ENCODE peak calls at places on chromosomes 5 and 9, in eight cellular contexts. G, D, P, L, Z, V, N and K are unnamed samples.
A peak's percentile ranks its signal among the peaks of the same experiment; 100 is the strongest.

GRCh38 chr9:134225186-134225585 is 60.8 kb upstream of the RNU6ATAC start:
- DNase-seq in G (no peak), D (no peak), P (no peak), L (no peak), Z (no peak), V (no peak), N (no peak), K (no peak)

GRCh38 chr5:99795026-99795425 is 740.1 kb upstream of the FAM174A start:
- DNase-seq in G (no peak), D (no peak), P (no peak), L (no peak), Z (no peak), V (no peak), N (no peak), K (no peak)

GRCh38 chr9:89523948-89524347 is 26.0 kb upstream of the SEMA4D start:
- DNase-seq in G (no peak), D (no peak), P (no peak), L (no peak), Z (no peak), V (peak; percentile 55), N (no peak), K (no peak)

GRCh38 chr9:18366184-18366583 is 107.8 kb upstream of the ADAMTSL1 start:
- DNase-seq in G (no peak), D (no peak), P (no peak), L (no peak), Z (no peak), V (no peak), N (no peak), K (no peak)

GRCh38 chr9:121972501-121972981 is 120.6 kb downstream of the TTLL11 start:
- DNase-seq in G (peak; percentile 66), D (peak; percentile 76), P (peak; percentile 47), L (no peak), Z (peak; percentile 43), V (no peak), N (no peak), K (no peak)

GRCh38 chr5:149434162-149435014 is 55.3 kb upstream of the IL17B start:
- DNase-seq in G (no peak), D (no peak), P (peak; percentile 82), L (peak; percentile 74), Z (peak; percentile 31), V (peak; percentile 77), N (peak; percentile 88), K (peak; percentile 87)

GRCh38 chr9:134585021-134585561 is 56.5 kb upstream of the COL5A1 start:
- DNase-seq in G (no peak), D (peak; percentile 11), P (no peak), L (peak; percentile 10), Z (no peak), V (no peak), N (no peak), K (peak; percentile 2)

GRCh38 chr9:126985870-126986498 is 71.4 kb downstream of the RALGPS1 start:
- DNase-seq in G (peak; percentile 93), D (peak; percentile 52), P (peak; percentile 17), L (peak; percentile 23), Z (peak; percentile 60), V (peak; percentile 97), N (peak; percentile 24), K (peak; percentile 28)

GRCh38 chr9:93086445-93087224 is 9.4 kb upstream of the CARD19 start:
- DNase-seq in G (no peak), D (no peak), P (no peak), L (peak; percentile 5), Z (no peak), V (no peak), N (no peak), K (no peak)

GRCh38 chr5:129904667-129905466 is 602 bp downstream of the CHSY3 start:
- DNase-seq in G (no peak), D (no peak), P (no peak), L (peak; percentile 19), Z (peak; percentile 1), V (no peak), N (no peak), K (no peak)

GRCh38 chr9:132404228-132404881 is 2.3 kb downstream of the TTF1 start:
- DNase-seq in G (no peak), D (no peak), P (no peak), L (no peak), Z (no peak), V (peak; percentile 40), N (no peak), K (no peak)

GRCh38 chr5:120251898-120252297 is 212.2 kb upstream of the PRR16 start:
- DNase-seq in G (no peak), D (no peak), P (no peak), L (no peak), Z (no peak), V (no peak), N (no peak), K (no peak)

GRCh38 chr9:33465596-33466564 is 7.8 kb downstream of the NOL6 start:
- DNase-seq in G (no peak), D (no peak), P (no peak), L (no peak), Z (no peak), V (no peak), N (no peak), K (no peak)

GRCh38 chr5:88172847-88173758 is 95.5 kb downstream of the TMEM161B start:
- DNase-seq in G (no peak), D (no peak), P (peak; percentile 5), L (no peak), Z (no peak), V (no peak), N (no peak), K (no peak)

GRCh38 chr5:55918097-55919035 is 67.2 kb downstream of the IL31RA start:
- DNase-seq in G (no peak), D (no peak), P (no peak), L (no peak), Z (no peak), V (no peak), N (no peak), K (no peak)

GRCh38 chr5:55923177-55923872 is 71.4 kb downstream of the IL6ST start:
- DNase-seq in G (no peak), D (no peak), P (no peak), L (no peak), Z (no peak), V (peak; percentile 54), N (no peak), K (no peak)

GRCh38 chr5:55921617-55922016 is 70.5 kb downstream of the IL31RA start:
- DNase-seq in G (no peak), D (no peak), P (no peak), L (no peak), Z (no peak), V (no peak), N (no peak), K (no peak)

GRCh38 chr5:55919625-55920024 is 68.5 kb downstream of the IL31RA start:
- DNase-seq in G (no peak), D (no peak), P (no peak), L (no peak), Z (no peak), V (no peak), N (no peak), K (no peak)

DNA sequence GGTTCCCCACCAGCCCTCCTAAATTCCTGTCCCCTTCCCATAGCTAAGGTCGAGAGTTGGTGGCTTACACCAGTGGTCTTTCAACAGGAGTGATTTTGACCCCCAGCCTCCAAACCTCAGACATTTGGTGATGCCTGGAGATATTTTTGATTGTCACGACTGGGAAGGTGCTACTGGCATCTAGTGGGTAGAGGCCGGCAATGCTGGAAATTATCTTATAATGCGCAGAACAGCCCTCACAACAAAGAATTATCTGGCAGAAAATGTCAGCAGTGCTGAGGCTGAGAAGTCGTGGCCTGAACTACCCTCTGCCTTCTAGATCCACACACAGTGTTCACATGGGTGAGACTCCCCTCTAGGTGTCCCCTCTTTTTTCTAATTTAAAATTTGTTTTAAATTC is 69.6 kb downstream of the IL31RA start:
- DNase-seq in G (no peak), D (no peak), P (no peak), L (no peak), Z (no peak), V (peak; percentile 54), N (no peak), K (no peak)
- TF ChIP-seq CTCF in G (peak; percentile 46), D (no peak), P (peak; percentile 52), L (no peak), Z (no peak), V (peak; percentile 28), N (peak; percentile 65), K (no peak)

DNA sequence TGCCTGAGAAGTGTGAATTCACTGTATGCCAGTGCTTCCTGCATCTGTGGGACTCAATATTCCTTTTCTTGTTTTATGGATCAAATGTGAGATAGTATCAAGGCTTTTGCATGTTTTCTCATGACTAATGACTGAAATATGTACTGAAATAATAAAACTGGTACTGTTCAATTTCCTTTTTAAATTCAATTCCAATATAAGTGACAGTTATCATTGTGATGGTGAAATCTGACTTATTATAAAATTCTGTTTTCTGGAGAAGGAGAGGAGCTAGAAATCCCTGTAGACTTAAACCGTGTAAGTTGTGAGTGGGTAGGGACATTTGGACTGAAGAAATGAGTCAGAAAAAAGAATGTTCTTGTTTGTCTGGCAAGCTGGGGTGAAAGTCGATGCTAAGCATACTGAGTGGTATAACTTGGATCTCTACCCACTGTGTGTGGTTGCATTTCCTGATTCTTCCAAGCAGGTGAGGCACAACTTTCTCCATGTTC is 245.2 kb downstream of the EFNA5 start:
- DNase-seq in G (peak; percentile 36), D (peak; percentile 29), P (peak; percentile 80), L (no peak), Z (no peak), V (no peak), N (peak; percentile 35), K (no peak)
- H3K4me3 ChIP-seq in G (peak overlapping the region; percentile 10), D (no peak overlapping the region), P (no peak overlapping the region), L (no peak overlapping the region), Z (no peak overlapping the region), V (no peak overlapping the region), N (no peak overlapping the region), K (no peak overlapping the region)

DNA sequence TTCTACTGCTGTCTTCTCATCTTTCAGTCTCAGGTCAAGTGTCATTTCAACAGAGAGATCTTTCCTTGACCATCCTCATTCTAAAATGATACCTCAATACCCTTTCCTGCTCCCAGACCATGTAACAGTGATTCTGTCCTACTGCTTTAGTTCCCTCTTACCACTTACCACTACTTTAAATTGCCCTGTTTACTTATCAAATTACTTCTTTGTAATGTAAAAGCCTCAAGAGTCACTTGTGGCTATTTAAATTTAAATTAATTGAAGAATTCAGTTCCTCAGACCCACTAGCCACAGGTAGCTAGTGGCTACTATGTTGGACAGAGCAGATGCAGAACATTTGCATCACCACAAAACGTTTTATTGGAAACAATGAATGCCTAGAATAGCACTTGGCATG is 217.3 kb downstream of the ADAMTS6 start:
- DNase-seq in G (no peak), D (no peak), P (no peak), L (no peak), Z (no peak), V (no peak), N (no peak), K (no peak)
- TF ChIP-seq POLR2A in G (no peak), D (no peak), P (no peak), L (no peak), Z (no peak), V (no peak), N (no peak), K (no peak)

DNA sequence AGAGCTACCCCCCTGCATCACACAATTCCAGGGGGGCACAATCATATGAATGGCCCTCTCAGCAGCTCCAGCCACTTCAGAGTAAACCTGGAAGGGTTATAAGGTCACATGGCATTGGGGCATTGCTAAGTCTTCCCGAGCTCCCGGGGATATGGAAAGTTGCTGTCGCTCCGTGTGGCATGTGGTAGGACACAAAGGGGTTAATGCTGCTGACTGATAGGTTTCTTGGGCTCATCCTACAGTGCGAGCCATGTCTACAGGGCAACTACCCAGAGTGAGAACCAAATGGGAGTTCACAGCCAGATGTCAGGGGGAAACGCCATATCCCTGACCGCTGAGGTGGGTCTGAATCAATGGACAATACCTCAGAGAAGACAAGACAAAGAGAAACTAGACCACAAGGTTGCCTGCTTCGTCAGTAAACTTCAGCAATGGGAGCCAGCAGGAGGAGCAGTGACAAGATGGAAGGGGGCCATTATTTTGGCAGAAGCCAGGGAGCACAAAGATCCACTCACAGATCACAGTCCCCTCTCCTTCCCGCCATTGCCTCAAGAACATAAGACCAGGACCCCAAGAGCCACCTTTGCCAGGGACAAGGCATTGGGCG is 52.4 kb upstream of the SHISAL2B start:
- DNase-seq in G (no peak), D (no peak), P (no peak), L (no peak), Z (no peak), V (peak; percentile 4), N (no peak), K (no peak)
- TF ChIP-seq CTCF in G (no peak), D (no peak), P (no peak), L (no peak), Z (no peak), V (no peak), N (no peak), K (no peak)